ENCODE peak calls at places on chromosomes 6 and 20, in six cellular contexts. V is cardiac muscle cell; R is CD8-positive, alpha-beta T cell; J is A549; A is GM04504; I is fibroblast of the conjunctiva. M is an unnamed sample.
A peak's percentile ranks its signal among the peaks of the same experiment; 100 is the strongest.

GRCh38 chr6:35554811-35555210 is 42.1 kb upstream of the TULP1 start:
- DNase-seq in A (no peak), R (no peak), V (no peak), I (no peak), J (no peak), M (no peak)

GRCh38 chr20:43984587-43984986 is 69.9 kb downstream of the TOX2 start:
- DNase-seq in R (no peak), V (no peak), A (no peak), J (no peak), I (no peak), M (no peak)

GRCh38 chr6:64330694-64331309 is 695.2 kb downstream of the PHF3 start:
- DNase-seq in J (no peak), A (no peak), I (peak; percentile 14), V (peak; percentile 83), R (no peak), M (no peak)

GRCh38 chr20:25220810-25221591 is 25.5 kb downstream of the ENTPD6 start:
- DNase-seq in J (no peak), R (no peak), A (no peak), V (no peak), I (no peak), M (no peak)

GRCh38 chr6:24451581-24452041 is 37.8 kb downstream of the GPLD1 start:
- DNase-seq in V (no peak), J (no peak), I (no peak), R (no peak), A (no peak), M (no peak)

GRCh38 chr20:10611357-10611756 is 62.4 kb downstream of the JAG1 start:
- DNase-seq in R (no peak), I (no peak), V (peak; percentile 54), J (no peak), A (no peak), M (peak; percentile 13)

GRCh38 chr6:87846446-87846845 is 144.4 kb upstream of the AKIRIN2 start:
- DNase-seq in I (no peak), R (no peak), A (no peak), J (no peak), V (no peak), M (no peak)

GRCh38 chr20:9066196-9066595 is 2.7 kb upstream of the PLCB4 start:
- DNase-seq in V (no peak), J (no peak), I (no peak), A (no peak), R (no peak), M (no peak)

GRCh38 chr20:58719971-58720371 is 27.4 kb downstream of the NPEPL1 start:
- DNase-seq in R (no peak), A (no peak), V (no peak), I (no peak), J (no peak), M (no peak)

GRCh38 chr6:5078121-5078695 is 6.9 kb upstream of the PPP1R3G start:
- DNase-seq in R (no peak), A (no peak), V (no peak), J (no peak), I (no peak), M (peak; percentile 45)

GRCh38 chr20:11979306-11980128 is 61.8 kb downstream of the BTBD3 start:
- DNase-seq in J (no peak), I (no peak), R (no peak), A (no peak), V (no peak), M (no peak)